ENCODE peak calls at places on chromosomes 4 and X, in four cellular contexts. A, T, B and S are unnamed samples.

GRCh38 chr4:137738377-137738990 is 206.2 kb upstream of the PCDH18 start:
- DNase-seq in A (no peak), T (no peak), B (no peak), S (no peak)

GRCh38 chr4:53777244-53777984 is 186.1 kb upstream of the LNX1 start:
- DNase-seq in A (no peak), T (no peak), B (no peak), S (no peak)

GRCh38 chr4:109803924-109804571 is 2.2 kb upstream of the CFI start:
- DNase-seq in A (no peak), T (no peak), B (peak), S (no peak)

GRCh38 chrX:14039344-14039743 is 9.7 kb upstream of the GEMIN8 start:
- DNase-seq in A (peak), B (peak), T (no peak), S (no peak)

GRCh38 chr4:156098846-156099245 is 145.2 kb upstream of the CTSO start:
- DNase-seq in T (no peak), A (no peak), B (no peak), S (no peak)

GRCh38 chrX:75155830-75156525 is at the start of gene ABCB7:
- DNase-seq in B (peak), T (no peak), A (peak), S (peak)

GRCh38 chrX:40127052-40127451 is 29.3 kb upstream of the BCOR start:
- DNase-seq in A (no peak), T (no peak), B (no peak), S (no peak)

GRCh38 chr4:100168521-100168920 is 21.7 kb downstream of the DDIT4L start:
- DNase-seq in A (no peak), T (no peak), B (no peak), S (no peak)

GRCh38 chr4:5718411-5718810 is 7.4 kb downstream of the EVC start:
- DNase-seq in A (no peak), B (no peak), T (no peak), S (no peak)

GRCh38 chr4:146095091-146095690 is 80.3 kb upstream of the LSM6 start:
- DNase-seq in T (no peak), A (no peak), B (peak), S (peak)

GRCh38 chr4:122997463-122998101 is 75.2 kb upstream of the NUDT6 start:
- DNase-seq in T (no peak), A (no peak), B (no peak), S (no peak)

GRCh38 chrX:53265771-53266170 is 15.6 kb downstream of the IQSEC2 start:
- DNase-seq in B (no peak), A (no peak), T (no peak), S (no peak)

GRCh38 chrX:65926095-65927019 is 113.5 kb downstream of the VSIG4 start:
- DNase-seq in B (no peak), A (peak), T (no peak), S (no peak)

GRCh38 chr4:135434936-135435335 is 1233.3 kb upstream of the PABPC4L start:
- DNase-seq in B (no peak), A (no peak), T (no peak), S (no peak)

GRCh38 chrX:29659911-29660310 is 555.5 kb upstream of the MAGEB2 start:
- DNase-seq in B (no peak), T (no peak), A (no peak), S (no peak)

GRCh38 chr4:78971326-78971725 is 32.1 kb upstream of the PAQR3 start:
- DNase-seq in B (no peak), T (no peak), A (no peak), S (no peak)

GRCh38 chr4:48178931-48179330 is 44.9 kb upstream of the TXK start:
- DNase-seq in T (no peak), A (no peak), B (no peak), S (peak)

GRCh38 chr4:159129822-159130550 is 27.1 kb downstream of the RAPGEF2 start:
- DNase-seq in T (no peak), B (no peak), A (no peak), S (no peak)

GRCh38 chr4:1978741-1979476 is 29.9 kb downstream of the NELFA start:
- DNase-seq in A (no peak), B (no peak), T (peak), S (no peak)

GRCh38 chr4:69881173-69881773 is 21.3 kb upstream of the SULT1E1 start:
- DNase-seq in A (no peak), B (no peak), T (no peak), S (peak)